ENCODE peak calls at places on chromosomes 6 and 20, in four cellular contexts. U is RWPE1, Z is anterior cingulate cortex, R is germinal center. T is an unnamed sample.

GRCh38 chr6:117397536-117398227 is 28.1 kb downstream of the ROS1 start:
- DNase-seq in U (no peak), Z (no peak), R (no peak), T (no peak)

GRCh38 chr6:150352321-150353296 is 16.2 kb upstream of the IYD start:
- DNase-seq in U (no peak), Z (no peak), R (no peak), T (no peak)

GRCh38 chr6:75504902-75505233 is 11.3 kb upstream of the FILIP1 start:
- DNase-seq in U (no peak), Z (no peak), R (no peak), T (no peak)

GRCh38 chr6:19837511-19838441 is 606 bp downstream of the ID4 start:
- DNase-seq in U (no peak), Z (no peak), R (peak), T (peak)

GRCh38 chr20:62760536-62761057 is 35.7 kb upstream of the MRGBP start:
- DNase-seq in U (no peak), Z (no peak), R (no peak), T (no peak)

GRCh38 chr6:29602564-29603361 is 17.8 kb downstream of the OR2H2 start:
- DNase-seq in U (peak), Z (no peak), R (no peak), T (no peak)

GRCh38 chr6:45830441-45831139 is 185.1 kb downstream of the CLIC5 start:
- DNase-seq in U (no peak), Z (peak), R (peak), T (peak)

GRCh38 chr6:13538084-13538483 is 36.3 kb upstream of the SIRT5 start:
- DNase-seq in U (peak), Z (no peak), R (peak), T (peak)